ENCODE peak calls at places on chromosome 13, in nine cellular contexts. E is endodermal cell, A is tibial nerve, D is stomach, M is neural progenitor cell, W is left ventricle myocardium inferior, R is mucosa of descending colon, I is K562, G is sigmoid colon. X is an unnamed sample.
A peak's percentile ranks its signal among the peaks of the same experiment; 100 is the strongest.

GRCh38 chr13:23778007-23778687 is 111.1 kb downstream of the MIPEP start:
- DNase-seq in E (no peak), A (no peak), D (no peak), M (no peak), W (no peak), R (no peak), I (no peak), G (no peak), X (no peak)

GRCh38 chr13:80054806-80055205 is 286.1 kb downstream of the SPRY2 start:
- DNase-seq in E (no peak), A (no peak), D (no peak), M (no peak), W (no peak), R (no peak), I (no peak), G (no peak), X (no peak)

GRCh38 chr13:19181621-19182485 is at the start of gene TUBA3C:
- DNase-seq in E (no peak), A (no peak), D (peak; percentile 17), M (no peak), W (no peak), R (no peak), I (peak; percentile 39), G (no peak), X (no peak)

GRCh38 chr13:80962855-80963254 is 621.9 kb upstream of the SPRY2 start:
- DNase-seq in E (no peak), A (no peak), D (no peak), M (no peak), W (no peak), R (no peak), I (no peak), G (no peak), X (no peak)

GRCh38 chr13:33057019-33057785 is 41.0 kb downstream of the KL start:
- DNase-seq in E (peak; percentile 77), A (peak; percentile 20), D (no peak), M (peak; percentile 52), W (no peak), R (no peak), I (no peak), G (no peak), X (no peak)

GRCh38 chr13:20363604-20364003 is 131.5 kb upstream of the GJB6 start:
- DNase-seq in E (no peak), A (no peak), D (no peak), M (peak; percentile 18), W (no peak), R (no peak), I (no peak), G (no peak), X (no peak)

GRCh38 chr13:109744512-109745051 is 41.8 kb downstream of the IRS2 start:
- DNase-seq in E (peak; percentile 38), A (no peak), D (no peak), M (no peak), W (peak; percentile 56), R (peak; percentile 91), I (no peak), G (peak; percentile 82), X (peak; percentile 73)

GRCh38 chr13:74243637-74244526 is 109.7 kb upstream of the KLF12 start:
- DNase-seq in E (no peak), A (no peak), D (no peak), M (no peak), W (no peak), R (no peak), I (no peak), G (no peak), X (no peak)

GRCh38 chr13:27135023-27135422 is 36.6 kb downstream of the USP12 start:
- DNase-seq in E (no peak), A (no peak), D (no peak), M (no peak), W (no peak), R (no peak), I (no peak), G (no peak), X (no peak)

GRCh38 chr13:27131906-27132305 is 39.7 kb downstream of the USP12 start:
- DNase-seq in E (no peak), A (no peak), D (no peak), M (no peak), W (no peak), R (no peak), I (no peak), G (no peak), X (no peak)

GRCh38 chr13:27132538-27132937 is 39.1 kb downstream of the USP12 start:
- DNase-seq in E (no peak), A (no peak), D (no peak), M (no peak), W (no peak), R (no peak), I (no peak), G (no peak), X (no peak)

GRCh38 chr13:27131202-27131623 is 40.4 kb downstream of the USP12 start:
- DNase-seq in E (no peak), A (no peak), D (no peak), M (no peak), W (no peak), R (peak; percentile 41), I (peak; percentile 33), G (no peak), X (no peak)

DNA sequence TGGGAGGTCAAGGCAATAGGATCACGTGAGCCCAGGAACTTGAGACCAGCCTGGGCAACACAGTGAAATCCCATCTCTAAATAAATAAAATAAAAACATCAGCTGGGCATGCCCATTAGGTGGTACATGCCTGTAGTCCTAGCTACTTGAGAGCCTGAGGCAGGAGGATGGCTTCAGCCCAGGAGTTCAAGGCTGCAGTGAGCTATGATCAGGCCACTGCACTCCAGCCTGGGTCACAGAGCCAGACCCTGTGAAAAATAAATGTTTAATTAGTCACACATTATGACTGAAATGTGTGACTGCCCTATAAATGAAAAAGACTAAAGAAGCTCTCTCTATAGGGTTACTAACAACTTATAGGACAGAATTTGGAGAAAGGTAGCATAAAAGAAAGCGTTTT is 37.7 kb downstream of the USP12 start:
- DNase-seq in E (no peak), A (no peak), D (no peak), M (no peak), W (no peak), R (no peak), I (no peak), G (no peak), X (no peak)
- H3K4me1 ChIP-seq in E (peaks cover 13% of the 10 kb centered on the region), A (peaks cover 45% of the 10 kb centered on the region), D (no peaks in the 10 kb centered on the region), M (no peaks in the 10 kb centered on the region), W (peaks cover 67% of the 10 kb centered on the region), R (peaks cover 3% of the 10 kb centered on the region), I (peaks cover 27% of the 10 kb centered on the region), G (peaks cover 99% of the 10 kb centered on the region), X (peaks cover 2% of the 10 kb centered on the region)

GRCh38 chr13:107960301-107960700 is 255.0 kb downstream of the LIG4 start:
- DNase-seq in E (peak; percentile 63), A (no peak), D (no peak), M (no peak), W (no peak), R (no peak), I (no peak), G (no peak), X (no peak)

GRCh38 chr13:107969551-107969950 is 245.8 kb downstream of the LIG4 start:
- DNase-seq in E (no peak), A (no peak), D (no peak), M (no peak), W (no peak), R (no peak), I (no peak), G (no peak), X (no peak)

GRCh38 chr13:107962209-107962608 is 253.1 kb downstream of the LIG4 start:
- DNase-seq in E (no peak), A (no peak), D (no peak), M (no peak), W (no peak), R (no peak), I (no peak), G (no peak), X (no peak)

GRCh38 chr13:107968470-107968869 is 246.9 kb downstream of the LIG4 start:
- DNase-seq in E (no peak), A (no peak), D (no peak), M (no peak), W (no peak), R (no peak), I (no peak), G (no peak), X (no peak)

DNA sequence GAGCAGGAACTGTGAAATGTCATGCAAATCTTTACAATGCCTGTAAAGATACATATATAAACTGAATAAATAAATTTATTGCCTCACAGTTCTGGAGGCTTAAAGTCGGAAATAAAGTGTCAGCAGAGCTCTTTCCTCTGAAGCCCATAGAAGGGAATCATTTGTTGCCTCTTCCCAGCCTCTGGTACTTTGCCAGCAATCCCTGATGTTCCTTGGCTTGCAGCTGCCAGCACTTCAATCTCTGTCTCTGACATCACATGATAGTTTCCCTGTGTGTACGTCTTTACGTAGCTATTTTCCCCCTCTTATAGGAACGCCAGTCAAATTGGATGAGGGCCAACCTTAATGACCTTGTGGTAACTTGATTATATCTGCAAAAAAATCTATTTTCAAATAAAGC is 251.0 kb downstream of the LIG4 start:
- DNase-seq in E (no peak), A (no peak), D (no peak), M (no peak), W (no peak), R (no peak), I (no peak), G (no peak), X (no peak)
- TF ChIP-seq CTCF in E (no peak), A (no peak), D (no peak), M (no peak), W (no peak), R (no peak), I (no peak), G (no peak), X (no peak)

GRCh38 chr13:111202745-111203144 is 87.6 kb downstream of the ARHGEF7 start:
- DNase-seq in E (no peak), A (no peak), D (no peak), M (no peak), W (no peak), R (no peak), I (peak; percentile 41), G (no peak), X (no peak)

GRCh38 chr13:111206148-111206547 is 91.0 kb downstream of the ARHGEF7 start:
- DNase-seq in E (no peak), A (no peak), D (no peak), M (no peak), W (no peak), R (no peak), I (no peak), G (no peak), X (no peak)

GRCh38 chr13:111202149-111202548 is 87.0 kb downstream of the ARHGEF7 start:
- DNase-seq in E (peak; percentile 58), A (no peak), D (no peak), M (no peak), W (no peak), R (no peak), I (no peak), G (no peak), X (no peak)

GRCh38 chr13:111203742-111204386 is 88.8 kb downstream of the ARHGEF7 start:
- DNase-seq in E (no peak), A (no peak), D (no peak), M (no peak), W (no peak), R (no peak), I (no peak), G (no peak), X (no peak)

DNA sequence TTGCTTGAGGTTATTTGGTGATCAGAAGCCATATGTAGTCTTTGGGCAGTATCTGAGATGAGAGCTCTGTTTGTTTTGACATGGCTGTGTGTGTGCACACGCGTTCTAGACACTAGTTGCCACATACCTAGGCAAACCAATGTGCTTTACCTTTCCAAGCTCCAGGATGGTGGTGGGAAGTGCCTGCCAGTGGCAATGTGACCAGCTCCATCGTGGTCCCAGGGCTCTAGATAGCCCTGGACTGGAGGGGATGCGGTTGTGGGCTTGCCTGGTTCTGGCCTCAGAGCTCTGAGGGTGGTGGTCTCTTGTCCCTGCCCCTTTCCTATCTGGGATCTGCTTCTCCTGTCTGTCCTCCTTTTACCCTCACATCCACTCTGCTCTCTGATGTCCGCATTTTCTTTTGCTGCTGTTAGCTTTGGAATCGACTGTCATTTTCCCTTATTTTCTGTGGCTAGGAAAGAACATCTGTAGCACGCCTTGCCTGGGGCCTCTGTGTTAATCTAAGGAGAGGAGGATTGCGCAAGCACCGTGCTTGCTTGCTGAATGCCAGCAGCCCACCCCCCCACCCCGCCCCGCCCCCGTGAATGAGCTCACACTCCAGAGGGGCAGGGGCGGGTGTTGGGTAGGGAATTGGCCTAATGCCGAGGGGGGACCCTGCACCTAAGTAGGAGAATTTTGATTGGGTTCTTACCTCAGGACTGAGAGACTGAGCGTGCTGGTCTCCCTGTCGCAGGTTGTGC is 89.5 kb downstream of the ARHGEF7 start:
- DNase-seq in E (peak; percentile 76), A (peak; percentile 54), D (no peak), M (peak; percentile 63), W (peak; percentile 48), R (no peak), I (no peak), G (peak; percentile 86), X (no peak)
- H3K4me1 ChIP-seq in E (peaks cover 6% of the 10 kb centered on the region), A (peaks cover 86% of the 10 kb centered on the region), D (peaks cover 26% of the 10 kb centered on the region), M (peaks cover 48% of the 10 kb centered on the region), W (peaks cover 97% of the 10 kb centered on the region), R (peaks cover 10% of the 10 kb centered on the region), I (peaks cover 2% of the 10 kb centered on the region), G (peaks cover 48% of the 10 kb centered on the region), X (peaks cover 9% of the 10 kb centered on the region)

GRCh38 chr13:93116809-93117208 is 109.8 kb upstream of the GPC6 start:
- DNase-seq in E (no peak), A (no peak), D (no peak), M (no peak), W (no peak), R (no peak), I (no peak), G (no peak), X (no peak)
- TF ChIP-seq CTCF in E (peak; percentile 70), A (no peak), D (no peak), M (peak; percentile 35), W (no peak), R (no peak), I (no peak), G (no peak), X (peak; percentile 15)